ENCODE peak calls at places on chromosomes 13 and 19, in ten cellular contexts. S is breast epithelium, T is suprapubic skin, E is stomach, I is GM12891, H is GM23338, P is Panc1, F is SK-N-MC, V is SK-N-SH, W is spleen. D is an unnamed sample.

GRCh38 chr19:20472854-20473253 is 92.7 kb downstream of the ZNF737 start:
- DNase-seq in W (no peak), V (peak), H (peak), E (no peak), F (no peak), P (no peak), T (no peak), I (no peak), S (no peak), D (no peak)

GRCh38 chr13:34748078-34748477 is 194.0 kb upstream of the NBEA start:
- DNase-seq in V (no peak), F (no peak), E (no peak), I (no peak), T (no peak), S (no peak), P (no peak), W (no peak), H (no peak), D (no peak)

GRCh38 chr19:30214651-30215051 is 157.5 kb upstream of the ZNF536 start:
- DNase-seq in V (no peak), S (no peak), P (no peak), I (no peak), F (no peak), H (no peak), T (no peak), W (no peak), E (no peak), D (no peak)

GRCh38 chr19:13058951-13059660 is 43.6 kb downstream of the LYL1 start:
- DNase-seq in V (no peak), F (no peak), T (no peak), S (no peak), H (no peak), I (no peak), E (no peak), W (no peak), P (no peak), D (no peak)

GRCh38 chr13:94708031-94708571 is 4.2 kb downstream of the SOX21 start:
- DNase-seq in F (no peak), T (no peak), W (no peak), I (no peak), V (peak), P (no peak), H (peak), E (no peak), S (no peak), D (no peak)

GRCh38 chr13:34748561-34748960 is 193.5 kb upstream of the NBEA start:
- DNase-seq in F (no peak), V (no peak), I (no peak), W (no peak), P (no peak), T (no peak), E (no peak), S (no peak), H (no peak), D (no peak)

GRCh38 chr19:43934055-43934984 is 762 bp downstream of the ZNF45 start:
- DNase-seq in V (peak), E (no peak), T (no peak), S (no peak), W (no peak), F (no peak), I (no peak), P (no peak), H (peak), D (no peak)

GRCh38 chr13:40379186-40379585 is 287.3 kb downstream of the FOXO1 start:
- DNase-seq in I (no peak), V (no peak), H (no peak), T (no peak), W (no peak), P (no peak), E (no peak), F (no peak), S (no peak), D (no peak)

GRCh38 chr13:42649761-42650289 is 75.9 kb downstream of the TNFSF11 start:
- DNase-seq in H (no peak), W (no peak), P (no peak), V (no peak), I (no peak), T (no peak), F (no peak), E (no peak), S (no peak), D (no peak)

GRCh38 chr19:9352505-9352904 is 10.3 kb upstream of the ZNF177 start:
- DNase-seq in S (no peak), T (no peak), I (no peak), W (no peak), P (no peak), H (no peak), V (no peak), F (no peak), E (no peak), D (no peak)

GRCh38 chr19:33819496-33819874 is 22.8 kb downstream of the KCTD15 start:
- DNase-seq in F (no peak), T (peak), S (no peak), W (no peak), H (peak), V (no peak), I (no peak), E (no peak), P (no peak), D (no peak)

GRCh38 chr13:101916108-101916757 is 463.8 kb downstream of the ITGBL1 start:
- DNase-seq in F (no peak), P (no peak), S (no peak), T (no peak), V (peak), I (no peak), H (peak), W (no peak), E (no peak), D (no peak)

GRCh38 chr13:112145221-112146072 is 78.5 kb downstream of the SOX1 start:
- DNase-seq in S (peak), T (no peak), I (no peak), V (no peak), P (no peak), F (no peak), W (no peak), E (peak), H (no peak), D (no peak)

GRCh38 chr13:36151591-36151990 is 20.4 kb upstream of the DCLK1 start:
- DNase-seq in T (no peak), W (no peak), S (no peak), F (no peak), H (no peak), I (no peak), V (no peak), E (no peak), P (no peak), D (no peak)

GRCh38 chr19:38657633-38658222 is 10.3 kb downstream of the ACTN4 start:
- DNase-seq in E (no peak), S (no peak), W (no peak), H (peak), I (no peak), P (peak), F (no peak), V (no peak), T (no peak), D (no peak)

GRCh38 chr13:28563609-28564008 is 68.7 kb upstream of the FLT1 start:
- DNase-seq in T (no peak), W (no peak), F (no peak), H (no peak), V (no peak), S (no peak), I (no peak), E (no peak), P (no peak), D (no peak)

GRCh38 chr13:26629260-26629659 is 71.8 kb downstream of the WASF3 start:
- DNase-seq in W (no peak), F (no peak), P (no peak), H (peak), E (no peak), I (no peak), V (no peak), S (no peak), T (no peak), D (no peak)

GRCh38 chr19:19744641-19745040 is 11.7 kb upstream of the ZNF14 start:
- DNase-seq in H (no peak), V (no peak), W (no peak), F (no peak), T (no peak), E (no peak), I (no peak), S (no peak), P (no peak), D (no peak)

GRCh38 chr19:22623841-22624221 is 10.3 kb upstream of the ZNF492 start:
- DNase-seq in I (no peak), S (no peak), P (no peak), T (peak), W (peak), H (no peak), E (no peak), F (no peak), V (no peak), D (no peak)

GRCh38 chr19:10797078-10797477 is 38.9 kb downstream of the TMED1 start:
- DNase-seq in E (no peak), S (no peak), I (no peak), F (no peak), V (no peak), T (no peak), H (no peak), W (no peak), P (no peak), D (no peak)

GRCh38 chr19:49988433-49988832 is 27.5 kb upstream of the SIGLEC11 start:
- DNase-seq in F (no peak), S (no peak), I (no peak), H (no peak), E (no peak), W (no peak), T (no peak), P (no peak), V (no peak), D (no peak)

GRCh38 chr13:95456837-95457236 is 95.7 kb upstream of the CLDN10 start:
- DNase-seq in E (no peak), H (no peak), I (no peak), T (no peak), V (no peak), F (no peak), S (no peak), W (no peak), P (no peak), D (no peak)

GRCh38 chr19:2815191-2815614 is 4.5 kb upstream of the ZNF554 start:
- DNase-seq in F (no peak), S (no peak), T (no peak), I (peak), H (no peak), E (no peak), W (no peak), V (peak), P (no peak), D (no peak)

GRCh38 chr19:13044160-13044853 is 49.0 kb downstream of the NFIX start:
- DNase-seq in F (no peak), I (no peak), T (no peak), W (no peak), S (no peak), P (no peak), V (no peak), H (no peak), E (no peak), D (no peak)

GRCh38 chr13:44837250-44837649 is 152.0 kb downstream of the NUFIP1 start:
- DNase-seq in S (no peak), P (no peak), E (no peak), H (no peak), T (no peak), V (no peak), F (no peak), W (no peak), I (no peak), D (no peak)

GRCh38 chr13:26132756-26133155 is 80.9 kb upstream of the SHISA2 start:
- DNase-seq in E (no peak), P (no peak), I (no peak), S (no peak), T (no peak), H (peak), F (peak), V (no peak), W (no peak), D (no peak)

GRCh38 chr13:47933688-47934011 is 67.4 kb downstream of the SUCLA2 start:
- DNase-seq in F (no peak), S (no peak), T (no peak), H (no peak), V (no peak), I (no peak), E (no peak), P (no peak), W (no peak), D (no peak)

GRCh38 chr19:34254552-34255432 is at the start of gene GARRE1:
- DNase-seq in W (peak), P (no peak), S (no peak), H (peak), E (peak), F (no peak), V (peak), T (no peak), I (no peak), D (peak)

GRCh38 chr13:100892981-100893380 is 218.4 kb upstream of the TMTC4 start:
- DNase-seq in H (no peak), W (no peak), S (no peak), P (no peak), E (no peak), T (no peak), I (no peak), F (no peak), V (no peak), D (no peak)

GRCh38 chr19:5083547-5083965 is 114.6 kb downstream of the KDM4B start:
- DNase-seq in I (no peak), H (no peak), S (no peak), V (no peak), P (no peak), F (no peak), W (no peak), T (no peak), E (no peak), D (peak)

GRCh38 chr13:36251528-36251927 is 37.2 kb upstream of the SOHLH2 start:
- DNase-seq in S (no peak), I (no peak), W (no peak), H (no peak), T (no peak), E (no peak), P (no peak), V (no peak), F (no peak), D (no peak)

GRCh38 chr19:12938536-12939291 is at the start of gene CALR:
- DNase-seq in T (no peak), F (no peak), H (no peak), P (no peak), W (no peak), I (no peak), V (no peak), S (no peak), E (no peak), D (peak)

GRCh38 chr13:21458457-21458815 is 667 bp downstream of the ZDHHC20 start:
- DNase-seq in W (peak), I (peak), S (peak), E (peak), T (no peak), H (peak), V (peak), P (no peak), F (no peak), D (no peak)

GRCh38 chr19:35225951-35226350 is 2.6 kb downstream of the FAM187B start:
- DNase-seq in H (no peak), I (no peak), V (no peak), E (no peak), T (peak), F (no peak), P (no peak), W (no peak), S (no peak), D (no peak)

GRCh38 chr13:19864018-19864338 is 529 bp upstream of the ZMYM5 start:
- DNase-seq in W (no peak), F (no peak), E (peak), T (peak), H (peak), P (no peak), I (peak), V (peak), S (peak), D (peak)

GRCh38 chr13:19862511-19863313 is 737 bp downstream of the ZMYM5 start:
- DNase-seq in S (no peak), P (no peak), I (peak), H (peak), V (no peak), E (peak), W (peak), T (no peak), F (no peak), D (peak)

GRCh38 chr13:19863323-19864017 is at the start of gene ZMYM5:
- DNase-seq in F (peak), P (peak), H (peak), S (peak), I (peak), W (peak), V (peak), E (peak), T (peak), D (peak)

GRCh38 chr13:19861762-19862161 is 1.7 kb downstream of the ZMYM5 start:
- DNase-seq in T (no peak), H (no peak), E (no peak), I (no peak), S (no peak), P (no peak), W (no peak), V (no peak), F (no peak), D (no peak)

GRCh38 chr13:19864339-19865309 is 1.2 kb upstream of the ZMYM5 start:
- DNase-seq in V (peak), T (peak), I (peak), H (peak), P (no peak), S (peak), E (peak), F (no peak), W (peak), D (peak)
- TF ChIP-seq POLR2AphosphoS5 in V (peak), T (no peak), I (peak), H (no peak), P (no peak), S (peak), E (no peak), F (no peak), W (peak), D (no peak)

GRCh38 chr13:98207411-98207810 is 30.3 kb upstream of the RNF113B start:
- DNase-seq in I (no peak), W (no peak), P (no peak), E (no peak), S (no peak), T (no peak), V (no peak), H (no peak), F (no peak), D (no peak)

GRCh38 chr13:98203641-98204326 is 26.7 kb upstream of the RNF113B start:
- DNase-seq in S (no peak), V (no peak), T (no peak), H (no peak), E (no peak), W (no peak), I (no peak), P (no peak), F (no peak), D (no peak)

GRCh38 chr13:98204546-98204945 is 27.5 kb upstream of the RNF113B start:
- DNase-seq in E (no peak), S (no peak), H (no peak), I (no peak), W (no peak), F (no peak), P (no peak), V (no peak), T (no peak), D (no peak)

GRCh38 chr13:98208606-98209005 is 31.5 kb upstream of the RNF113B start:
- DNase-seq in E (no peak), P (no peak), F (no peak), T (no peak), H (no peak), W (no peak), I (no peak), S (no peak), V (no peak), D (no peak)

GRCh38 chr13:98206946-98207345 is 29.9 kb upstream of the RNF113B start:
- DNase-seq in I (no peak), S (no peak), V (no peak), W (no peak), H (no peak), P (no peak), E (no peak), F (no peak), T (no peak), D (no peak)
- TF ChIP-seq POLR2AphosphoS5 in I (no peak), S (no peak), V (peak), W (no peak), H (no peak), P (no peak), E (no peak), F (no peak), T (no peak), D (no peak)

DNA sequence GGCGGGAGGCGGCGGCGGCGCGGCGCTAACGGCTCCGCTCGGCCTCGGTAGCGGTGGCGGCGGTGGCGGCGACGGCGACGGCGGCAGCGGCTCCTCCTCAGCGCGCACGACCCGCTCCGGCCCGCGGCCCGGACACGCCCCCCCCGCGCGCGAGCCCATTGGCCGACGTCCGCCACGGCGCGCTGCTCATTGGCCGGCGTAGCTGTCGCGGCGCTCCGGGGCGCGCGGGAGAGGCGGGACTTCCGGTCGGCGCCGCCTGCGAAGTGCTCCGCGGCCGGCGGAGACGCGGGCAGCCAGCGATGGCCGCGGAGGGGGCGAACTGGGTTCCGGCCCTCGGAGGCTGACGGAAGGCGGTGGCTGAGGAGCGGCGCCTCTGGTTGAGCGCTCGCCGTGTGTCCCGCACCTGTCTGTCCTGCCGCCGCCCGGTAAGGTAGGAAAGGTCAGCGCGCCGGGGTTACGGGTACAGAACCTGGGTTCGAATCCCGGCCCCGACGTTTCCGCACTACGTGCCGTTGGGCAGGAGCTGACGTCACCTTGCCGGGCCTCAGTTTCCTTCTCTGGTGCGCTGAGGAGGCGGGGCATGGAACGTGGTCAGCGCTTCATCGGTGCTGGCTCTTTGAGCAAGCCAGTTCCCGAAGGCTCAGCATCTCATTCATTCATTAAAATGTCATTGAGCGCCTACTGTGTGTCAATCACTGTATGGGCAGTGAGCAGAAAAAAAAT is at the start of gene ELAVL1:
- DNase-seq in W (peak), F (no peak), P (no peak), T (peak), V (peak), S (peak), H (peak), E (peak), I (peak), D (peak)
- TF ChIP-seq POLR2AphosphoS5 in W (peak), F (peak), P (peak), T (no peak), V (peak), S (peak), H (peak), E (no peak), I (peak), D (no peak)

GRCh38 chr13:46210362-46211083 is 1.2 kb upstream of the LRRC63 start:
- DNase-seq in V (no peak), W (no peak), H (no peak), E (no peak), S (no peak), I (no peak), T (no peak), F (no peak), P (no peak), D (no peak)

GRCh38 chr13:46211521-46212351 is at the start of gene LRRC63:
- DNase-seq in E (peak), I (peak), F (no peak), V (peak), W (peak), S (peak), P (no peak), H (peak), T (peak), D (peak)

GRCh38 chr13:46213242-46213641 is 1.5 kb downstream of the LRRC63 start:
- DNase-seq in V (no peak), T (no peak), W (no peak), I (no peak), H (no peak), S (no peak), F (no peak), P (no peak), E (no peak), D (no peak)

GRCh38 chr13:46207828-46208227 is 3.9 kb upstream of the LRRC63 start:
- DNase-seq in W (no peak), P (no peak), V (no peak), E (no peak), F (no peak), H (peak), S (no peak), T (no peak), I (no peak), D (no peak)

GRCh38 chr13:46211116-46211515 is 612 bp upstream of the LRRC63 start:
- DNase-seq in H (peak), P (no peak), T (no peak), W (no peak), F (no peak), V (peak), I (no peak), E (no peak), S (no peak), D (no peak)
- TF ChIP-seq POLR2AphosphoS5 in H (no peak), P (no peak), T (no peak), W (no peak), F (no peak), V (no peak), I (no peak), E (no peak), S (no peak), D (no peak)

DNA sequence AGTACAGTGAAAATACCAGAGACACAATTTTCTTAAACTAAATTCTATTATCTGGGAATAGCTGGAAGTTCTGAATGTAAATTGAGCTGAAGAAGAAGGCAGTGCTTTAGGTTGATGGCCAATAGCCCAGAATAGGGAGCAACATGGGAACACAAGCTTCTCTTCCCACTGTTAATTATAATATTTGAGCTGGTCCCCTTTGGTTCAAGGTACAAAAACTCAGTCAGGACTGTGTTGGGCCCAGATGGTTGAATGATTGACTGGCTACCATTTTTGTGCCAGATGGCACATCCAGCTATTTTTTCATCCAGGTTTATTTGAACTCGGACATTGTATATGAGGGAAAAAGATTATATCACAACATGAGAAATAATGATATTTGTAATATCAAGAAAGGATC is 458.9 kb downstream of the SLITRK1 start:
- DNase-seq in I (no peak), V (no peak), E (no peak), P (no peak), H (no peak), W (no peak), T (no peak), S (no peak), F (no peak), D (no peak)
- TF ChIP-seq POLR2AphosphoS5 in I (no peak), V (no peak), E (no peak), P (no peak), H (no peak), W (no peak), T (no peak), S (no peak), F (no peak), D (no peak)